ENCODE peak calls at places on chromosomes 5 and 9, in four cellular contexts. M, N, F and Q are unnamed samples.

GRCh38 chr5:94433393-94434149 is 184.8 kb downstream of the KIAA0825 start:
- DNase-seq in M (no peak), N (no peak), F (peak; percentile 27), Q (peak; percentile 74)

GRCh38 chr9:135697226-135697625 is 2.1 kb downstream of the SOHLH1 start:
- DNase-seq in M (no peak), F (no peak), N (no peak), Q (no peak)

GRCh38 chr9:93262537-93263310 is 78.8 kb downstream of the WNK2 start:
- DNase-seq in N (no peak), F (peak; percentile 47), M (peak; percentile 54), Q (peak; percentile 93)

GRCh38 chr9:9719373-9720112 is 893.3 kb downstream of the PTPRD start:
- DNase-seq in M (no peak), N (no peak), F (no peak), Q (no peak)

GRCh38 chr5:140633081-140633471 is at the start of gene CD14:
- DNase-seq in F (peak; percentile 32), M (no peak), N (peak; percentile 77), Q (peak; percentile 80)

GRCh38 chr9:8961186-8961666 is 1161.6 kb upstream of the DMAC1 start:
- DNase-seq in M (no peak), F (peak; percentile 68), N (peak; percentile 47), Q (peak; percentile 52)

GRCh38 chr9:77648458-77649108 is 461 bp upstream of the GNA14 start:
- DNase-seq in F (peak; percentile 19), N (peak; percentile 59), M (no peak), Q (peak; percentile 70)

GRCh38 chr5:158435161-158435616 is 576.2 kb upstream of the CLINT1 start:
- DNase-seq in N (no peak), M (no peak), F (no peak), Q (no peak)

GRCh38 chr5:34898258-34898895 is 16.9 kb downstream of the RAD1 start:
- DNase-seq in N (peak; percentile 84), M (peak; percentile 82), F (peak; percentile 65), Q (peak; percentile 82)

GRCh38 chr9:130142635-130143034 is 29.6 kb upstream of the NCS1 start:
- DNase-seq in M (no peak), F (no peak), N (no peak), Q (no peak)

GRCh38 chr9:119268985-119269384 is 100.2 kb downstream of the BRINP1 start:
- DNase-seq in N (no peak), F (no peak), M (no peak), Q (peak; percentile 85)

GRCh38 chr9:91900057-91900816 is 49.8 kb downstream of the ROR2 start:
- DNase-seq in F (no peak), N (no peak), M (no peak), Q (no peak)

GRCh38 chr5:74067748-74068541 is 441.9 kb downstream of the ARHGEF28 start:
- DNase-seq in N (no peak), F (no peak), M (no peak), Q (peak; percentile 52)